ENCODE peak calls at places on chromosome 18, in six cellular contexts. Z is heart right ventricle, S is brain microvascular endothelial cell, I is prostate gland, M is spleen, C is heart left ventricle. U is an unnamed sample.

GRCh38 chr18:28512357-28512756 is 335.4 kb upstream of the CDH2 start:
- DNase-seq in C (no peak), S (no peak), M (no peak), Z (no peak), I (no peak), U (no peak)

GRCh38 chr18:54774423-54774822 is 53.9 kb upstream of the RAB27B start:
- DNase-seq in Z (no peak), M (no peak), I (no peak), S (no peak), C (no peak), U (no peak)

GRCh38 chr18:51151568-51152511 is 45.6 kb downstream of the MEX3C start:
- DNase-seq in I (no peak), Z (no peak), S (no peak), C (no peak), M (peak; percentile 91), U (no peak)

GRCh38 chr18:44764863-44765262 is 84.2 kb downstream of the SETBP1 start:
- DNase-seq in I (no peak), S (no peak), C (no peak), M (no peak), Z (no peak), U (no peak)

GRCh38 chr18:49178736-49179135 is 228.0 kb upstream of the SMAD7 start:
- DNase-seq in S (peak; percentile 23), Z (peak; percentile 35), I (no peak), C (peak; percentile 27), M (no peak), U (no peak)

GRCh38 chr18:23573948-23574431 is 12.3 kb downstream of the NPC1 start:
- DNase-seq in S (peak; percentile 55), I (no peak), C (no peak), Z (no peak), M (no peak), U (no peak)

GRCh38 chr18:12968619-12969018 is 20.8 kb downstream of the SEH1L start:
- DNase-seq in I (no peak), Z (no peak), C (no peak), S (no peak), M (no peak), U (no peak)

GRCh38 chr18:156514-157230 is 1.7 kb upstream of the USP14 start:
- DNase-seq in C (no peak), Z (no peak), S (no peak), M (no peak), I (no peak), U (no peak)

GRCh38 chr18:57748770-57749603 is 54.1 kb downstream of the ATP8B1 start:
- DNase-seq in M (no peak), S (peak; percentile 44), Z (no peak), C (no peak), I (peak; percentile 54), U (no peak)

DNA sequence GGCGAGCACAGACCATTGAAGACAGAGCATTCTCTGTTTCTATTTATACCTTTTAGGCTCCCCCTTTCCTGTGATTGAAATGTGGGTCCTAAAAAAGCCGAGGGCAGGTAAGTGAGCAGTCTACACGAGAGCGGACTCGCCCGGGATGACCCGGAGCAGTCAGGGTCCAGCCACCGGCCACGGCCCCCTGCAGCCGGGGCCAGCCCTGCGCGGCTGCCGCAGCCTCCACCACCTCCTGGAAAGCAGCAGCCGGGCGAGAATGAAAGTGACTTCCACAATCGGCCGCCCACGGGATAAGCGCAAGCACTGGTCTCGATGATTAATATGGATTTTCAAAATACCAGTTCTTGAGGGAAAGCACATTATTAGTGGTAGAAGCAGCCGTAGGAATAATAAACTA is 1015.4 kb upstream of the PIK3C3 start:
- DNase-seq in M (peak; percentile 62), I (no peak), C (no peak), S (no peak), Z (no peak), U (no peak)
- H3K4me3 ChIP-seq in M (no peak overlapping the region), I (no peak overlapping the region), C (no peak overlapping the region), S (no peak overlapping the region), Z (no peak overlapping the region), U (no peak overlapping the region)

GRCh38 chr18:22176622-22177495 is 7.5 kb downstream of the GATA6 start:
- DNase-seq in S (no peak), C (no peak), Z (no peak), M (no peak), I (no peak), U (no peak)
- H3K27me3 ChIP-seq in S (no peaks in the 10 kb centered on the region), C (no peaks in the 10 kb centered on the region), Z (no peaks in the 10 kb centered on the region), M (peaks cover 11% of the 10 kb centered on the region), I (peaks cover 4% of the 10 kb centered on the region), U (peaks cover 95% of the 10 kb centered on the region)

GRCh38 chr18:59990121-59990818 is 90.5 kb downstream of the PMAIP1 start:
- DNase-seq in S (no peak), C (no peak), M (no peak), I (no peak), Z (no peak), U (no peak)

GRCh38 chr18:59996370-59996966 is 96.7 kb downstream of the PMAIP1 start:
- DNase-seq in Z (no peak), S (peak; percentile 57), C (no peak), M (no peak), I (no peak), U (no peak)

GRCh38 chr18:59993560-59993959 is 93.8 kb downstream of the PMAIP1 start:
- DNase-seq in C (no peak), Z (no peak), M (no peak), S (peak; percentile 11), I (no peak), U (no peak)

GRCh38 chr18:59994357-59994756 is 94.6 kb downstream of the PMAIP1 start:
- DNase-seq in Z (no peak), C (no peak), I (no peak), M (no peak), S (no peak), U (no peak)
- TF ChIP-seq CTCF in Z (no peak), C (no peak), I (no peak), M (no peak), S (peak; percentile 39), U (no peak)

GRCh38 chr18:31268985-31269406 is 49.0 kb upstream of the DSG1 start:
- DNase-seq in S (no peak), I (peak; percentile 38), M (no peak), Z (no peak), C (no peak), U (no peak)
- H3K4me3 ChIP-seq in S (no peak overlapping the region), I (no peak overlapping the region), M (no peak overlapping the region), Z (no peak overlapping the region), C (no peak overlapping the region), U (no peak overlapping the region)